ENCODE peak calls at places on chromosome 4, in five cellular contexts. C, R, I, V and E are unnamed samples.

GRCh38 chr4:77877167-77877566 is 14.5 kb downstream of the MRPL1 start:
- DNase-seq in V (no peak), I (no peak), C (no peak), R (no peak), E (no peak)

GRCh38 chr4:156377036-156377700 is 423.5 kb upstream of the CTSO start:
- DNase-seq in C (no peak), V (peak), I (peak), R (no peak), E (no peak)

GRCh38 chr4:120026853-120027252 is 39.8 kb downstream of the MAD2L1 start:
- DNase-seq in I (no peak), R (no peak), V (no peak), C (no peak), E (no peak)

GRCh38 chr4:173513651-173514050 is 16.4 kb downstream of the HAND2 start:
- DNase-seq in V (no peak), R (no peak), I (no peak), C (no peak), E (no peak)

GRCh38 chr4:152463562-152463961 is 72.3 kb downstream of the FBXW7 start:
- DNase-seq in R (no peak), V (no peak), I (no peak), C (no peak), E (no peak)

GRCh38 chr4:2923141-2923551 is 40.1 kb downstream of the NOP14 start:
- DNase-seq in V (no peak), I (peak), R (no peak), C (no peak), E (no peak)

GRCh38 chr4:26094076-26094475 is 180.1 kb downstream of the SMIM20 start:
- DNase-seq in R (no peak), I (peak), C (no peak), V (no peak), E (no peak)

GRCh38 chr4:174248407-174248806 is 35.1 kb downstream of the FBXO8 start:
- DNase-seq in R (no peak), I (no peak), V (no peak), C (no peak), E (no peak)

GRCh38 chr4:107317596-107317995 is 281.5 kb upstream of the DKK2 start:
- DNase-seq in C (no peak), I (no peak), R (no peak), V (peak), E (no peak)

GRCh38 chr4:102299708-102300107 is 45.6 kb downstream of the SLC39A8 start:
- DNase-seq in C (no peak), V (peak), R (peak), I (peak), E (peak)

GRCh38 chr4:1628892-1629703 is 55.0 kb downstream of the FAM53A start:
- DNase-seq in C (peak), R (no peak), V (peak), I (peak), E (peak)

GRCh38 chr4:110671679-110672078 is 48.8 kb upstream of the PITX2 start:
- DNase-seq in I (no peak), R (no peak), C (no peak), V (no peak), E (no peak)

GRCh38 chr4:30720656-30721352 is 635 bp downstream of the PCDH7 start:
- DNase-seq in I (peak), R (no peak), V (peak), C (peak), E (peak)

GRCh38 chr4:16897991-16898827 is at the start of gene LDB2:
- DNase-seq in I (peak), V (peak), C (no peak), R (peak), E (no peak)

GRCh38 chr4:107213410-107213809 is 177.3 kb upstream of the DKK2 start:
- DNase-seq in I (no peak), R (peak), C (no peak), V (peak), E (no peak)

GRCh38 chr4:189237340-189237739 is 703.3 kb upstream of the FRG1 start:
- DNase-seq in C (no peak), V (no peak), I (no peak), R (no peak), E (no peak)

GRCh38 chr4:67054901-67055300 is 490.4 kb downstream of the CENPC start:
- DNase-seq in V (no peak), R (no peak), I (no peak), C (no peak), E (no peak)

GRCh38 chr4:151045907-151046306 is 30.8 kb upstream of the LRBA start:
- DNase-seq in I (no peak), C (peak), V (no peak), R (no peak), E (peak)

GRCh38 chr4:118682928-118683327 is 2.3 kb upstream of the METTL14 start:
- DNase-seq in R (peak), C (no peak), I (peak), V (peak), E (no peak)

GRCh38 chr4:82797591-82798081 is 960 bp downstream of the SCD5 start:
- DNase-seq in R (no peak), C (peak), I (peak), V (no peak), E (peak)

GRCh38 chr4:4860803-4861591 is 1.5 kb downstream of the MSX1 start:
- DNase-seq in V (peak), C (peak), R (no peak), I (peak), E (no peak)

GRCh38 chr4:40621592-40622512 is 7.8 kb downstream of the RBM47 start:
- DNase-seq in I (peak), V (peak), C (no peak), R (peak), E (peak)

GRCh38 chr4:120049732-120050494 is 16.7 kb downstream of the MAD2L1 start:
- DNase-seq in R (peak), V (peak), C (peak), I (peak), E (peak)

GRCh38 chr4:168522829-168523228 is 26.0 kb downstream of the PALLD start:
- DNase-seq in C (no peak), R (no peak), V (no peak), I (peak), E (no peak)

GRCh38 chr4:11439836-11440235 is 11.1 kb upstream of the HS3ST1 start:
- DNase-seq in V (no peak), R (no peak), I (no peak), C (no peak), E (no peak)

GRCh38 chr4:174631901-174632758 is 109.8 kb upstream of the HPGD start:
- DNase-seq in I (peak), R (no peak), V (peak), C (peak), E (peak)

GRCh38 chr4:10983274-10983673 is 298.7 kb upstream of the CLNK start:
- DNase-seq in R (no peak), I (no peak), V (no peak), C (no peak), E (no peak)

GRCh38 chr4:11650801-11651596 is 222.3 kb upstream of the HS3ST1 start:
- DNase-seq in C (no peak), R (no peak), I (peak), V (peak), E (no peak)

GRCh38 chr4:76498550-76498949 is 63.5 kb downstream of the SHROOM3 start:
- DNase-seq in V (no peak), I (no peak), C (no peak), R (no peak), E (no peak)

GRCh38 chr4:40698733-40699132 is 51.0 kb upstream of the NSUN7 start:
- DNase-seq in C (no peak), I (no peak), V (no peak), R (no peak), E (no peak)

GRCh38 chr4:170014359-170015008 is 11.7 kb downstream of the MFAP3L start:
- DNase-seq in I (no peak), R (no peak), V (peak), C (no peak), E (no peak)

GRCh38 chr4:182325848-182326255 is 82.7 kb downstream of the TENM3 start:
- DNase-seq in C (no peak), I (no peak), V (no peak), R (no peak), E (no peak)

GRCh38 chr4:187586892-187587291 is 408.7 kb upstream of the ZFP42 start:
- DNase-seq in I (no peak), V (no peak), C (no peak), R (no peak), E (no peak)

GRCh38 chr4:105453550-105454201 is 20.2 kb downstream of the PPA2 start:
- DNase-seq in R (no peak), V (peak), C (peak), I (no peak), E (peak)

GRCh38 chr4:113311047-113311446 is 261.6 kb downstream of the ANK2 start:
- DNase-seq in V (peak), C (no peak), R (no peak), I (no peak), E (no peak)

GRCh38 chr4:113637823-113638691 is 123.5 kb downstream of the CAMK2D start:
- DNase-seq in C (no peak), R (no peak), I (no peak), V (no peak), E (no peak)

GRCh38 chr4:8694651-8695151 is 102.1 kb downstream of the CPZ start:
- DNase-seq in R (no peak), V (no peak), I (no peak), C (no peak), E (no peak)

GRCh38 chr4:13312264-13312663 is 171.9 kb downstream of the RAB28 start:
- DNase-seq in R (no peak), I (no peak), V (no peak), C (no peak), E (no peak)

GRCh38 chr4:44425614-44426208 is 22.9 kb downstream of the KCTD8 start:
- DNase-seq in V (peak), R (no peak), C (no peak), I (peak), E (no peak)
- TF ChIP-seq CTCF in V (peak), R (no peak), C (no peak), I (peak), E (peak)

GRCh38 chr4:72555377-72555831 is 13.6 kb downstream of the ADAMTS3 start:
- DNase-seq in I (no peak), V (no peak), R (no peak), C (no peak), E (no peak)
- TF ChIP-seq CTCF in I (no peak), V (no peak), R (no peak), C (no peak), E (no peak)

GRCh38 chr4:88802138-88802537 is 104.5 kb upstream of the NAP1L5 start:
- DNase-seq in R (no peak), V (no peak), I (no peak), C (no peak), E (no peak)
- TF ChIP-seq CTCF in R (no peak), V (no peak), I (no peak), C (peak), E (no peak)

GRCh38 chr4:6474053-6474568 is 1.7 kb upstream of the PPP2R2C start:
- DNase-seq in I (no peak), V (no peak), C (no peak), R (no peak), E (no peak)
- TF ChIP-seq CTCF in I (peak), V (peak), C (peak), R (peak), E (no peak)

GRCh38 chr4:23613782-23614181 is 276.1 kb downstream of the PPARGC1A start:
- DNase-seq in R (no peak), C (no peak), I (peak), V (no peak), E (no peak)

GRCh38 chr4:23614284-23614892 is 275.5 kb downstream of the PPARGC1A start:
- DNase-seq in V (peak), C (no peak), R (no peak), I (peak), E (peak)
- TF ChIP-seq CTCF in V (peak), C (peak), R (no peak), I (peak), E (peak)